ENCODE peak calls at places on chromosome X, in six cellular contexts. One of them, this sample, is unnamed.
A peak's percentile ranks its signal among the peaks of the same experiment; 100 is the strongest.

GRCh38 chrX:51931761-51932160 is 38.3 kb downstream of the MAGED1 start:
- DNase-seq in esophagus muscularis mucosa: no peak
- DNase-seq in GM13976: no peak
- DNase-seq in MCF 10A: no peak
- DNase-seq in mammary epithelial cell: no peak
- DNase-seq in endothelial cell: no peak
- DNase-seq in this sample: no peak

GRCh38 chrX:110044531-110045249 is 41.8 kb downstream of the TMEM164 start:
- DNase-seq in esophagus muscularis mucosa: no peak
- DNase-seq in endothelial cell: no peak
- DNase-seq in mammary epithelial cell: no peak
- DNase-seq in GM13976: no peak
- DNase-seq in MCF 10A: no peak
- DNase-seq in this sample: no peak

GRCh38 chrX:15206306-15206705 is 63.6 kb downstream of the ASB9 start:
- DNase-seq in endothelial cell: no peak
- DNase-seq in mammary epithelial cell: no peak
- DNase-seq in MCF 10A: no peak
- DNase-seq in esophagus muscularis mucosa: no peak
- DNase-seq in GM13976: no peak
- DNase-seq in this sample: no peak

GRCh38 chrX:119870626-119871131 is 854 bp downstream of the RNF113A start:
- DNase-seq in esophagus muscularis mucosa: no peak
- DNase-seq in MCF 10A: no peak
- DNase-seq in GM13976: no peak
- DNase-seq in endothelial cell: peak; percentile 5
- DNase-seq in mammary epithelial cell: peak; percentile 3
- DNase-seq in this sample: no peak

GRCh38 chrX:34580069-34580468 is 77.0 kb downstream of the TMEM47 start:
- DNase-seq in MCF 10A: no peak
- DNase-seq in mammary epithelial cell: no peak
- DNase-seq in endothelial cell: no peak
- DNase-seq in esophagus muscularis mucosa: no peak
- DNase-seq in GM13976: no peak
- DNase-seq in this sample: no peak

GRCh38 chrX:3326721-3327120 is 19.7 kb downstream of the MXRA5 start:
- DNase-seq in GM13976: no peak
- DNase-seq in MCF 10A: no peak
- DNase-seq in endothelial cell: no peak
- DNase-seq in esophagus muscularis mucosa: no peak
- DNase-seq in mammary epithelial cell: no peak
- DNase-seq in this sample: no peak

GRCh38 chrX:1506916-1507315 is 30.1 kb downstream of the P2RY8 start:
- DNase-seq in GM13976: no peak
- DNase-seq in MCF 10A: no peak
- DNase-seq in esophagus muscularis mucosa: peak; percentile 29
- DNase-seq in endothelial cell: no peak
- DNase-seq in mammary epithelial cell: no peak
- DNase-seq in this sample: no peak

GRCh38 chrX:1815456-1816175 is 200.8 kb downstream of the ASMT start:
- DNase-seq in endothelial cell: no peak
- DNase-seq in GM13976: no peak
- DNase-seq in MCF 10A: no peak
- DNase-seq in mammary epithelial cell: no peak
- DNase-seq in esophagus muscularis mucosa: no peak
- DNase-seq in this sample: no peak

GRCh38 chrX:22944945-22945344 is 54.8 kb upstream of the DDX53 start:
- DNase-seq in esophagus muscularis mucosa: no peak
- DNase-seq in mammary epithelial cell: no peak
- DNase-seq in GM13976: no peak
- DNase-seq in endothelial cell: no peak
- DNase-seq in MCF 10A: no peak
- DNase-seq in this sample: no peak

GRCh38 chrX:8653956-8654355 is 78.0 kb downstream of the ANOS1 start:
- DNase-seq in GM13976: no peak
- DNase-seq in MCF 10A: no peak
- DNase-seq in esophagus muscularis mucosa: no peak
- DNase-seq in endothelial cell: no peak
- DNase-seq in mammary epithelial cell: peak; percentile 39
- DNase-seq in this sample: no peak

GRCh38 chrX:39456894-39457600 is 640.7 kb downstream of the BCOR start:
- DNase-seq in mammary epithelial cell: peak; percentile 7
- DNase-seq in esophagus muscularis mucosa: no peak
- DNase-seq in GM13976: no peak
- DNase-seq in endothelial cell: no peak
- DNase-seq in MCF 10A: no peak
- DNase-seq in this sample: no peak

GRCh38 chrX:136768469-136769084 is 12.2 kb downstream of the ARHGEF6 start:
- DNase-seq in GM13976: peak; percentile 38
- DNase-seq in esophagus muscularis mucosa: no peak
- DNase-seq in mammary epithelial cell: peak; percentile 69
- DNase-seq in MCF 10A: peak; percentile 79
- DNase-seq in endothelial cell: no peak
- DNase-seq in this sample: no peak

GRCh38 chrX:120446503-120446902 is 22.6 kb downstream of the LAMP2 start:
- DNase-seq in GM13976: no peak
- DNase-seq in esophagus muscularis mucosa: no peak
- DNase-seq in mammary epithelial cell: peak; percentile 64
- DNase-seq in MCF 10A: peak; percentile 67
- DNase-seq in endothelial cell: no peak
- DNase-seq in this sample: peak; percentile 22

GRCh38 chrX:130878350-130879341 is 24.4 kb downstream of the ENOX2 start:
- DNase-seq in esophagus muscularis mucosa: no peak
- DNase-seq in GM13976: no peak
- DNase-seq in MCF 10A: peak; percentile 90
- DNase-seq in mammary epithelial cell: peak; percentile 85
- DNase-seq in endothelial cell: no peak
- DNase-seq in this sample: no peak

GRCh38 chrX:111445485-111445884 is 33.5 kb upstream of the DCX start:
- DNase-seq in esophagus muscularis mucosa: no peak
- DNase-seq in mammary epithelial cell: peak; percentile 35
- DNase-seq in GM13976: peak; percentile 9
- DNase-seq in MCF 10A: peak; percentile 69
- DNase-seq in endothelial cell: peak; percentile 2
- DNase-seq in this sample: no peak

GRCh38 chrX:37302569-37302968 is 46.6 kb upstream of the PRRG1 start:
- DNase-seq in endothelial cell: peak; percentile 26
- DNase-seq in esophagus muscularis mucosa: no peak
- DNase-seq in GM13976: no peak
- DNase-seq in MCF 10A: peak; percentile 38
- DNase-seq in mammary epithelial cell: peak; percentile 20
- DNase-seq in this sample: no peak

DNA sequence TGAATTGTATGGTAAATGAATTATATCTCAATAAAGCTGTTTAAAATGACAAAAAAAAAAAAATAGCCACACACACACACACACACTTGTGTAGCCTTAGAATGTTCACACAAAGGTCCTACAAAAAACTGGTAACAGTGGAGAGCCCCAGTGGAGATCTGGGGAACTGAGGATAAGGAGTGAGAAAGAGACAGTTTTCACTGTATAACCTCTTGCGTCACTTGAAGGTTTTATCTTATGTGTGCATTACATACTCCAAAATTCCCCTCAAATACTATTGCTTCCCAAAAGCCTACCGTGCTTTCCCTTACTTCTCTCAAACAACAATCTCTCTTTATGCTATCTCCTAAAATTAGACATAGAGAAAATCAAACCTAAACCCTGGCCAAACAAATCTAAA is 67.8 kb downstream of the SMC1A start:
- DNase-seq in mammary epithelial cell: no peak
- DNase-seq in MCF 10A: no peak
- DNase-seq in esophagus muscularis mucosa: no peak
- DNase-seq in GM13976: no peak
- DNase-seq in endothelial cell: no peak
- DNase-seq in this sample: no peak
- TF ChIP-seq CTCF in mammary epithelial cell: peak; percentile 14
- TF ChIP-seq CTCF in MCF 10A: no peak
- TF ChIP-seq CTCF in esophagus muscularis mucosa: no peak
- TF ChIP-seq CTCF in GM13976: no peak
- TF ChIP-seq CTCF in endothelial cell: no peak
- TF ChIP-seq CTCF in this sample: no peak

GRCh38 chrX:48025561-48025960 is 18.8 kb downstream of the SPACA5 start:
- DNase-seq in esophagus muscularis mucosa: no peak
- DNase-seq in endothelial cell: peak; percentile 36
- DNase-seq in MCF 10A: peak; percentile 76
- DNase-seq in mammary epithelial cell: peak; percentile 37
- DNase-seq in GM13976: peak; percentile 40
- DNase-seq in this sample: no peak
- TF ChIP-seq CTCF in esophagus muscularis mucosa: peak; percentile 40
- TF ChIP-seq CTCF in endothelial cell: peak; percentile 48
- TF ChIP-seq CTCF in MCF 10A: peak; percentile 42
- TF ChIP-seq CTCF in mammary epithelial cell: peak; percentile 48
- TF ChIP-seq CTCF in GM13976: peak; percentile 55
- TF ChIP-seq CTCF in this sample: peak; percentile 57

GRCh38 chrX:150365953-150366911 is 3.1 kb downstream of the MAMLD1 start:
- DNase-seq in GM13976: no peak
- DNase-seq in MCF 10A: peak; percentile 16
- DNase-seq in esophagus muscularis mucosa: no peak
- DNase-seq in mammary epithelial cell: peak; percentile 23
- DNase-seq in endothelial cell: peak; percentile 46
- DNase-seq in this sample: no peak
- TF ChIP-seq CTCF in GM13976: no peak
- TF ChIP-seq CTCF in MCF 10A: no peak
- TF ChIP-seq CTCF in esophagus muscularis mucosa: no peak
- TF ChIP-seq CTCF in mammary epithelial cell: no peak
- TF ChIP-seq CTCF in endothelial cell: no peak
- TF ChIP-seq CTCF in this sample: peak; percentile 38

DNA sequence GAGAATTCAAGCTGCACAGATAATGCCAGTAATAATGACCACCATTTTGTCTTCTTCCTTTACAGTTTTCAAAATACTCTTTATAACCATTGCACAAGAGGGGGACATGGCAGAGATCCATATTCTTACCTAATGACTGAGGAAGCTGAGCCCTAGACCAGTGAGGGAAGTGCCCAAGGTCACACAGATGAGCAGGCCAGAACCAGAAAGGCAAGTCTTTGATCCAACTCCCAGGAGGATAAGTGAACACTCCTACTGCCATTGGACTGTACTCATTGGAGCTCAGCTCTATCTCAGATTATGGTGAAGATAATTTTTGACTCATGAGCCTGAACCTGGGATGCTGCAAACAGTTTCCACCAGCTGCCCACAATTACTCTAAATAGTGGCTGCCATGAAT is 28.6 kb downstream of the AMER1 start:
- DNase-seq in GM13976: no peak
- DNase-seq in MCF 10A: no peak
- DNase-seq in esophagus muscularis mucosa: no peak
- DNase-seq in endothelial cell: no peak
- DNase-seq in mammary epithelial cell: no peak
- DNase-seq in this sample: no peak
- TF ChIP-seq CTCF in GM13976: no peak
- TF ChIP-seq CTCF in MCF 10A: no peak
- TF ChIP-seq CTCF in esophagus muscularis mucosa: no peak
- TF ChIP-seq CTCF in endothelial cell: no peak
- TF ChIP-seq CTCF in mammary epithelial cell: no peak
- TF ChIP-seq CTCF in this sample: no peak

GRCh38 chrX:49133759-49134158 is 10.2 kb upstream of the GPKOW start:
- DNase-seq in esophagus muscularis mucosa: no peak
- DNase-seq in GM13976: no peak
- DNase-seq in MCF 10A: no peak
- DNase-seq in endothelial cell: no peak
- DNase-seq in mammary epithelial cell: no peak
- DNase-seq in this sample: no peak

GRCh38 chrX:49129427-49129826 is 5.9 kb upstream of the GPKOW start:
- DNase-seq in esophagus muscularis mucosa: no peak
- DNase-seq in GM13976: no peak
- DNase-seq in MCF 10A: no peak
- DNase-seq in endothelial cell: no peak
- DNase-seq in mammary epithelial cell: no peak
- DNase-seq in this sample: no peak
- TF ChIP-seq CTCF in esophagus muscularis mucosa: no peak
- TF ChIP-seq CTCF in GM13976: no peak
- TF ChIP-seq CTCF in MCF 10A: no peak
- TF ChIP-seq CTCF in endothelial cell: no peak
- TF ChIP-seq CTCF in mammary epithelial cell: no peak
- TF ChIP-seq CTCF in this sample: no peak

GRCh38 chrX:70970482-70970999 is 39.6 kb upstream of the SLC7A3 start:
- DNase-seq in endothelial cell: no peak
- DNase-seq in MCF 10A: peak; percentile 26
- DNase-seq in esophagus muscularis mucosa: no peak
- DNase-seq in mammary epithelial cell: peak; percentile 7
- DNase-seq in GM13976: peak; percentile 14
- DNase-seq in this sample: no peak
- TF ChIP-seq CTCF in endothelial cell: no peak
- TF ChIP-seq CTCF in MCF 10A: peak; percentile 36
- TF ChIP-seq CTCF in esophagus muscularis mucosa: peak; percentile 22
- TF ChIP-seq CTCF in mammary epithelial cell: peak; percentile 28
- TF ChIP-seq CTCF in GM13976: no peak
- TF ChIP-seq CTCF in this sample: peak; percentile 36

GRCh38 chrX:154462396-154462795 is 4.3 kb downstream of the PLXNA3 start:
- DNase-seq in mammary epithelial cell: no peak
- DNase-seq in MCF 10A: no peak
- DNase-seq in GM13976: no peak
- DNase-seq in esophagus muscularis mucosa: no peak
- DNase-seq in endothelial cell: no peak
- DNase-seq in this sample: peak; percentile 50

GRCh38 chrX:154458116-154458953 is at the start of gene PLXNA3:
- DNase-seq in mammary epithelial cell: no peak
- DNase-seq in MCF 10A: peak; percentile 28
- DNase-seq in endothelial cell: peak; percentile 50
- DNase-seq in GM13976: peak; percentile 80
- DNase-seq in esophagus muscularis mucosa: no peak
- DNase-seq in this sample: no peak

GRCh38 chrX:154459843-154460242 is 1.8 kb downstream of the PLXNA3 start:
- DNase-seq in mammary epithelial cell: no peak
- DNase-seq in esophagus muscularis mucosa: no peak
- DNase-seq in GM13976: no peak
- DNase-seq in endothelial cell: no peak
- DNase-seq in MCF 10A: no peak
- DNase-seq in this sample: no peak

GRCh38 chrX:154458954-154459829 is 1.1 kb downstream of the PLXNA3 start:
- DNase-seq in esophagus muscularis mucosa: no peak
- DNase-seq in MCF 10A: peak; percentile 29
- DNase-seq in endothelial cell: no peak
- DNase-seq in GM13976: no peak
- DNase-seq in mammary epithelial cell: no peak
- DNase-seq in this sample: no peak

GRCh38 chrX:154460326-154460725 is 2.2 kb downstream of the PLXNA3 start:
- DNase-seq in GM13976: no peak
- DNase-seq in mammary epithelial cell: no peak
- DNase-seq in esophagus muscularis mucosa: no peak
- DNase-seq in MCF 10A: no peak
- DNase-seq in endothelial cell: no peak
- DNase-seq in this sample: no peak
- TF ChIP-seq CTCF in GM13976: no peak
- TF ChIP-seq CTCF in mammary epithelial cell: no peak
- TF ChIP-seq CTCF in esophagus muscularis mucosa: no peak
- TF ChIP-seq CTCF in MCF 10A: no peak
- TF ChIP-seq CTCF in endothelial cell: no peak
- TF ChIP-seq CTCF in this sample: no peak

This sample was measured in dorsolateral prefrontal cortex.